ENCODE peak calls at places on chromosomes 1 and 21, in six cellular contexts. R is BE2C, Q is uterus, L is OCI-LY7, M is stomach, C is transverse colon. W is an unnamed sample.

GRCh38 chr1:86169625-86170024 is 13.1 kb upstream of the COL24A1 start:
- DNase-seq in Q (no peak), R (no peak), L (no peak), C (no peak), M (no peak), W (no peak)

GRCh38 chr21:46178961-46179360 is 5.3 kb downstream of the SPATC1L start:
- DNase-seq in M (no peak), R (no peak), L (no peak), Q (no peak), C (no peak), W (no peak)

GRCh38 chr21:34536820-34537219 is 24.8 kb upstream of the KCNE1 start:
- DNase-seq in M (no peak), L (no peak), C (no peak), Q (no peak), R (no peak), W (no peak)

GRCh38 chr1:116988248-116988647 is 13.3 kb upstream of the CD101 start:
- DNase-seq in M (no peak), L (no peak), C (no peak), Q (peak; percentile 23), R (no peak), W (no peak)

GRCh38 chr1:183770816-183771128 is 34.1 kb upstream of the RGL1 start:
- DNase-seq in M (no peak), C (no peak), R (no peak), L (no peak), Q (no peak), W (no peak)

GRCh38 chr1:156458181-156458503 is 42.4 kb downstream of the MEF2D start:
- DNase-seq in M (no peak), R (no peak), C (no peak), Q (no peak), L (no peak), W (no peak)

GRCh38 chr1:86202552-86203340 is 46.2 kb upstream of the COL24A1 start:
- DNase-seq in R (no peak), M (no peak), Q (no peak), L (no peak), C (no peak), W (no peak)

GRCh38 chr1:168585191-168585590 is 8.8 kb downstream of the XCL1 start:
- DNase-seq in L (no peak), M (no peak), Q (no peak), R (no peak), C (no peak), W (no peak)

GRCh38 chr1:7229696-7230095 is 444.4 kb downstream of the CAMTA1 start:
- DNase-seq in R (no peak), C (no peak), Q (no peak), L (no peak), M (no peak), W (no peak)

GRCh38 chr21:18553786-18554185 is 150.2 kb upstream of the TMPRSS15 start:
- DNase-seq in R (no peak), C (no peak), M (no peak), Q (no peak), L (no peak), W (no peak)

GRCh38 chr1:66349277-66349676 is 184.7 kb upstream of the SGIP1 start:
- DNase-seq in L (no peak), M (no peak), R (no peak), C (no peak), Q (no peak), W (no peak)

GRCh38 chr1:66351474-66351873 is 182.5 kb upstream of the SGIP1 start:
- DNase-seq in C (no peak), R (no peak), M (no peak), Q (no peak), L (no peak), W (no peak)

GRCh38 chr1:66352783-66353182 is 181.2 kb upstream of the SGIP1 start:
- DNase-seq in L (no peak), Q (no peak), M (no peak), R (no peak), C (no peak), W (no peak)

GRCh38 chr1:66351913-66352312 is 182.0 kb upstream of the SGIP1 start:
- DNase-seq in L (no peak), R (no peak), C (no peak), M (no peak), Q (no peak), W (no peak)

GRCh38 chr1:66350001-66350547 is 183.9 kb upstream of the SGIP1 start:
- DNase-seq in Q (no peak), M (peak; percentile 47), R (no peak), C (peak; percentile 66), L (peak; percentile 70), W (no peak)
- H3K4me3 ChIP-seq in Q (no peak overlapping the region), M (no peak overlapping the region), R (no peak overlapping the region), C (no peak overlapping the region), L (peak overlapping the region; percentile 47), W (no peak overlapping the region)

DNA sequence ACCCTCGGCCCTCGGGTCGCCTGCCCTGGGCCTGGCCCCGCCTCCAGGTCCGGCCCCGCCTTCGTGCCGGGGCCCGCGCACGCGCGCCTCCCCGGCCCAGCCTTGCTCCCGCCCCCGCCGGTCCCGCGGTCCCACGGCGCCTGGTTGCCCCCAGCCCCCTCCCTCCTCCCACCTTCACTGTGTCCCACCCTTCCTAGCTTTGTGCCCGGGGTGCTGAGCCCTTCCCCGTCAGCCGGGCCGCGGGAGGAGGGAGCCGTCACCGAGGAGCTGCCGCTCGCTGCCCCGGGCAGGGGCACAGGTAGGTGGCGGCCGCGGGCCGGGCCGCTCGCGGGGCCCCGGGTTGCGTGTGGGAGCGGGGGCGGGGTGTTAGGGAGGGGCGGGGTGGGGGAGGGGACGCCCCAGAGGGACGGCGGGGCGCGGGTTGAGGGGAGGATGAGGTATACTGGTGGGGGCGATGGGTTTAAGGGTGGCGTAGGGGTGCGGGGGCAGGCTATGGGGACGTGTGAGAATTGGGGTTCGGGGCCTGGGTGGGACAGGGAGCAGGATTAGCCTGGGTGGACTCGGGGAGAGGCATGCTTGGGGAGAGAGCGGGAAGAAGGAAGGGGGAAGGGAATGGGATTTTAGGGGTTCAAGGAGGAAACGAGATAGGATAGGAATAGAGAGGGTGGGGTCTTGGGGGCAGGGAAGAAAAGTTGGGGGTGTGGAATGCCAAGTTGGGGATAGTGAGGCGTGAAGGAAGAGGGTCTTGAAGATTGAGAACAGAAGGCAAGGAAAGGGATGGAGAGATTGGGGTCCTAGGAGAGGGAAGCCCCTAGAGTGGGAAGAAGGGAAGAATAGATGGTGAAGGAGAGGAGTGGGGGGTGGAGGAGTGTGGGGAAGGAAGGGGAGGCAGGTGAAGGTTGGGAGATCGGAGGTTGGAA is at the start of gene LRRC42:
- DNase-seq in L (peak; percentile 88), R (no peak), C (no peak), Q (no peak), M (no peak), W (no peak)
- TF ChIP-seq CTCF in L (peak; percentile 43), R (peak; percentile 3), C (no peak), Q (peak; percentile 16), M (peak; percentile 29), W (no peak)

GRCh38 chr1:154199563-154199879 is 6.6 kb downstream of the CFAP141 start:
- DNase-seq in L (no peak), C (no peak), M (no peak), Q (no peak), R (no peak), W (no peak)

GRCh38 chr1:154193821-154194220 is 1.9 kb upstream of the TPM3 start:
- DNase-seq in C (no peak), Q (no peak), L (no peak), M (peak; percentile 46), R (peak; percentile 25), W (no peak)

DNA sequence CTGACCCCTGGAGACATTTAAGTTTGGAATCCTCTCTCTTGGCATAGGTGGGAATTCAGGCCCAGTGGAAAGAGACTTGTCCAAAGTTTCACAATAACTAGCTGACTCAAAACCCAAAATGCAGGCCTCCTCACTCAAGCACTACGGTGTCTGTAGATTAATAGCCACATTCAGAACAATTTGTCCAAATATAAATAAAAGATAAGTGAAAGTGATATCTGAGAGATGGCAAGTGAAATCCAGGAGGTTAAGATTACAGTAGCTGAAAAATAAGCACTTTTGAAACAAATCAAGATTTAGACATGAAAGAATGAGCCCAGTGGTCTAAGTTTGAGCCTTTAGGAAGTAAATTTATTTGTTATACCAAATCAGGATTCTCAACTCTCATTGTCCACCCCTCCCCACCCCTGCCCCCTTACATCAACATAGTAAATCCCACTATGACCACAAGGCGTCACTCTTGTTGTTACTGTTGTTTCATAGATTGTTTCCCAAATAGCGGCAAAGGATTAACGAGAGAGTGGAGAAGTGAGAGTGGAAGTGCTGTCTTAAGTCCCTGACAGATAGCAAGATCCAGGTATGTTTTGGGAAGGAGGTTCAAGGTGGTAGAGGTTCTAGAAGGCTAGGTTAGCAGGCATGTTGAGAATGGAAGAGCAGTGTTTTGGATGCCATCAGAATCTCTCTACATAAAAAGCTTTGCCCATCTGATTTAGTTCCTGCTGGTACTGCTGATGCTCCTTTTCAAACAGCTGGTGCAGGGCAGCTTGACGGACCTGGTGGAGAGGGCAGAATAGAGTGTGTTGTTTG is 7.1 kb upstream of the TPM3 start:
- DNase-seq in Q (no peak), L (peak; percentile 71), R (peak; percentile 61), M (no peak), C (no peak), W (no peak)
- H3K4me3 ChIP-seq in Q (no peak overlapping the region), L (no peak overlapping the region), R (peak overlapping the region; percentile 25), M (no peak overlapping the region), C (no peak overlapping the region), W (no peak overlapping the region)

DNA sequence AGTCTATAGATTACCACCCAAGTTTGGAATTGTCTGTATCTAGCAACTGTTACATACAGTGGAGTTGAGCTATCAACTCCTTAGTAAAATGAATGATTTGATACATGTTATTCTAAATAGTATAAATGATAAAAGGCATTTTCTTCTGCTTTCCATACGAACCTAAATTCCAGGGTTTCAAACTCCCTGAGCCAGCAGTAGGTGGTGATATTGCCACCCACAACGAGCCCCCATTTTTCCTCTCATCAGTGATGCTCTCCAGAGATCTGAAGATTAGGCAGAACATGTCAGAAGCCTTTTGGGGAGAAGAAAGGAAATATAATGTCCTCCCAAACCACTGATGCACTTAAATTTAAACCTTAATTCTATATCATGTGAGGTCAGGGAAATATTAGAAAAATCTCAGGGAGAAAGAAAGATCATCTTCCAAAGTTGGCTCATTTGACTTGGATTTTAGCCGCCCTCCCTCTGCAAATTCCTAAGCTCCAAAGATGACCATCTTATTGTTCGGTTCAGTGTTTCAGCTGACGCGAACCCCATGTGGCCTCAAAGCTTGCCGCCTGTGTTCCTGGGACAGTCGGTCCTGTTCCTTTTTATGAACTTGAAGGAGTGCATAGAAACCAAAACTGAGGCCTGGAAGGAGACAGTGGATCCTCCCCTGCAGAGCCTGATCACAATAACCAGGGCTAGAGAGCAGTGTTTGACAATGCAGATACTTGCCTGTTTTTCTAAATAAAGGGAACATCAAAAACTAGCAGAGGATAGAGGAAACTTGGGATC is 2.3 kb downstream of the EVA1C start:
- DNase-seq in C (no peak), L (no peak), M (no peak), R (no peak), Q (no peak), W (no peak)
- TF ChIP-seq CTCF in C (no peak), L (peak; percentile 12), M (peak; percentile 10), R (peak; percentile 34), Q (peak; percentile 57), W (peak; percentile 27)

GRCh38 chr1:236689713-236690569 is 3.6 kb downstream of the ACTN2 start:
- DNase-seq in R (no peak), L (no peak), M (no peak), C (no peak), Q (no peak), W (no peak)
- H3K4me3 ChIP-seq in R (no peak overlapping the region), L (no peak overlapping the region), M (no peak overlapping the region), C (no peak overlapping the region), Q (no peak overlapping the region), W (no peak overlapping the region)

GRCh38 chr1:37860346-37860666 is 914 bp upstream of the MTF1 start:
- DNase-seq in C (no peak), L (no peak), M (no peak), R (no peak), Q (no peak), W (no peak)
- TF ChIP-seq CTCF in C (peak; percentile 6), L (no peak), M (no peak), R (no peak), Q (no peak), W (no peak)